ENCODE peak calls at places on chromosomes 3 and 15, in seven cellular contexts. One of them, this sample, is unnamed.

GRCh38 chr3:13148126-13148525 is 74.9 kb upstream of the IQSEC1 start:
- DNase-seq in DMS 273 treated with DMSO at 0.1 percent for 48 hours: no peak
- DNase-seq in B cell: no peak
- DNase-seq in stimulated activated CD8-positive, alpha-beta memory T cell treated with anti-CD3 and anti-CD28 coated beads, Interleukin-12 subunit alpha, Interleukin-12 subunit beta, amount 100 ng/mL, for 4 hours: no peak
- DNase-seq in hepatic stellate cell: no peak
- DNase-seq in activated CD8-positive, alpha-beta memory T cell treated with anti-CD3 and anti-CD28 coated beads for 48 hours: no peak
- DNase-seq in naive thymus-derived CD8-positive, alpha-beta T cell: no peak
- DNase-seq in this sample: no peak

GRCh38 chr3:194489736-194490612 is 3.2 kb upstream of the ATP13A3 start:
- DNase-seq in naive thymus-derived CD8-positive, alpha-beta T cell: no peak
- DNase-seq in activated CD8-positive, alpha-beta memory T cell treated with anti-CD3 and anti-CD28 coated beads for 48 hours: no peak
- DNase-seq in B cell: peak
- DNase-seq in hepatic stellate cell: no peak
- DNase-seq in DMS 273 treated with DMSO at 0.1 percent for 48 hours: no peak
- DNase-seq in stimulated activated CD8-positive, alpha-beta memory T cell treated with anti-CD3 and anti-CD28 coated beads, Interleukin-12 subunit alpha, Interleukin-12 subunit beta, amount 100 ng/mL, for 4 hours: no peak
- DNase-seq in this sample: peak

GRCh38 chr3:172776049-172776717 is 25.7 kb downstream of the ECT2 start:
- DNase-seq in stimulated activated CD8-positive, alpha-beta memory T cell treated with anti-CD3 and anti-CD28 coated beads, Interleukin-12 subunit alpha, Interleukin-12 subunit beta, amount 100 ng/mL, for 4 hours: no peak
- DNase-seq in activated CD8-positive, alpha-beta memory T cell treated with anti-CD3 and anti-CD28 coated beads for 48 hours: no peak
- DNase-seq in hepatic stellate cell: no peak
- DNase-seq in naive thymus-derived CD8-positive, alpha-beta T cell: no peak
- DNase-seq in B cell: no peak
- DNase-seq in DMS 273 treated with DMSO at 0.1 percent for 48 hours: no peak
- DNase-seq in this sample: no peak

GRCh38 chr15:95325763-95326688 is 1004.5 kb upstream of the NR2F2 start:
- DNase-seq in B cell: no peak
- DNase-seq in hepatic stellate cell: peak
- DNase-seq in activated CD8-positive, alpha-beta memory T cell treated with anti-CD3 and anti-CD28 coated beads for 48 hours: no peak
- DNase-seq in stimulated activated CD8-positive, alpha-beta memory T cell treated with anti-CD3 and anti-CD28 coated beads, Interleukin-12 subunit alpha, Interleukin-12 subunit beta, amount 100 ng/mL, for 4 hours: no peak
- DNase-seq in DMS 273 treated with DMSO at 0.1 percent for 48 hours: no peak
- DNase-seq in naive thymus-derived CD8-positive, alpha-beta T cell: no peak
- DNase-seq in this sample: no peak

GRCh38 chr3:159263750-159264561 is 462.1 kb downstream of the MFSD1 start:
- DNase-seq in activated CD8-positive, alpha-beta memory T cell treated with anti-CD3 and anti-CD28 coated beads for 48 hours: no peak
- DNase-seq in B cell: no peak
- DNase-seq in DMS 273 treated with DMSO at 0.1 percent for 48 hours: no peak
- DNase-seq in naive thymus-derived CD8-positive, alpha-beta T cell: no peak
- DNase-seq in stimulated activated CD8-positive, alpha-beta memory T cell treated with anti-CD3 and anti-CD28 coated beads, Interleukin-12 subunit alpha, Interleukin-12 subunit beta, amount 100 ng/mL, for 4 hours: no peak
- DNase-seq in hepatic stellate cell: peak
- DNase-seq in this sample: peak

GRCh38 chr15:78565951-78566774 is 843 bp downstream of the CHRNA5 start:
- DNase-seq in naive thymus-derived CD8-positive, alpha-beta T cell: no peak
- DNase-seq in B cell: no peak
- DNase-seq in activated CD8-positive, alpha-beta memory T cell treated with anti-CD3 and anti-CD28 coated beads for 48 hours: no peak
- DNase-seq in hepatic stellate cell: peak
- DNase-seq in stimulated activated CD8-positive, alpha-beta memory T cell treated with anti-CD3 and anti-CD28 coated beads, Interleukin-12 subunit alpha, Interleukin-12 subunit beta, amount 100 ng/mL, for 4 hours: no peak
- DNase-seq in DMS 273 treated with DMSO at 0.1 percent for 48 hours: no peak
- DNase-seq in this sample: peak

GRCh38 chr15:98878862-98879261 is 128.7 kb downstream of the PGPEP1L start:
- DNase-seq in DMS 273 treated with DMSO at 0.1 percent for 48 hours: no peak
- DNase-seq in naive thymus-derived CD8-positive, alpha-beta T cell: no peak
- DNase-seq in stimulated activated CD8-positive, alpha-beta memory T cell treated with anti-CD3 and anti-CD28 coated beads, Interleukin-12 subunit alpha, Interleukin-12 subunit beta, amount 100 ng/mL, for 4 hours: no peak
- DNase-seq in hepatic stellate cell: no peak
- DNase-seq in B cell: no peak
- DNase-seq in activated CD8-positive, alpha-beta memory T cell treated with anti-CD3 and anti-CD28 coated beads for 48 hours: no peak
- DNase-seq in this sample: no peak

GRCh38 chr3:52280046-52280445 is 1.6 kb upstream of the WDR82 start:
- DNase-seq in hepatic stellate cell: no peak
- DNase-seq in stimulated activated CD8-positive, alpha-beta memory T cell treated with anti-CD3 and anti-CD28 coated beads, Interleukin-12 subunit alpha, Interleukin-12 subunit beta, amount 100 ng/mL, for 4 hours: no peak
- DNase-seq in activated CD8-positive, alpha-beta memory T cell treated with anti-CD3 and anti-CD28 coated beads for 48 hours: no peak
- DNase-seq in B cell: no peak
- DNase-seq in naive thymus-derived CD8-positive, alpha-beta T cell: no peak
- DNase-seq in DMS 273 treated with DMSO at 0.1 percent for 48 hours: no peak
- DNase-seq in this sample: peak

GRCh38 chr3:101134331-101134730 is 141.1 kb upstream of the ABI3BP start:
- DNase-seq in DMS 273 treated with DMSO at 0.1 percent for 48 hours: no peak
- DNase-seq in stimulated activated CD8-positive, alpha-beta memory T cell treated with anti-CD3 and anti-CD28 coated beads, Interleukin-12 subunit alpha, Interleukin-12 subunit beta, amount 100 ng/mL, for 4 hours: no peak
- DNase-seq in hepatic stellate cell: no peak
- DNase-seq in B cell: no peak
- DNase-seq in activated CD8-positive, alpha-beta memory T cell treated with anti-CD3 and anti-CD28 coated beads for 48 hours: no peak
- DNase-seq in naive thymus-derived CD8-positive, alpha-beta T cell: no peak
- DNase-seq in this sample: no peak

GRCh38 chr3:175002732-175003143 is 143.6 kb downstream of the NAALADL2 start:
- DNase-seq in activated CD8-positive, alpha-beta memory T cell treated with anti-CD3 and anti-CD28 coated beads for 48 hours: no peak
- DNase-seq in hepatic stellate cell: peak
- DNase-seq in DMS 273 treated with DMSO at 0.1 percent for 48 hours: no peak
- DNase-seq in naive thymus-derived CD8-positive, alpha-beta T cell: no peak
- DNase-seq in B cell: no peak
- DNase-seq in stimulated activated CD8-positive, alpha-beta memory T cell treated with anti-CD3 and anti-CD28 coated beads, Interleukin-12 subunit alpha, Interleukin-12 subunit beta, amount 100 ng/mL, for 4 hours: no peak
- DNase-seq in this sample: peak

GRCh38 chr3:159077860-159078259 is 276.0 kb downstream of the MFSD1 start:
- DNase-seq in DMS 273 treated with DMSO at 0.1 percent for 48 hours: no peak
- DNase-seq in activated CD8-positive, alpha-beta memory T cell treated with anti-CD3 and anti-CD28 coated beads for 48 hours: no peak
- DNase-seq in stimulated activated CD8-positive, alpha-beta memory T cell treated with anti-CD3 and anti-CD28 coated beads, Interleukin-12 subunit alpha, Interleukin-12 subunit beta, amount 100 ng/mL, for 4 hours: no peak
- DNase-seq in hepatic stellate cell: no peak
- DNase-seq in naive thymus-derived CD8-positive, alpha-beta T cell: no peak
- DNase-seq in B cell: no peak
- DNase-seq in this sample: peak

GRCh38 chr3:59185586-59186381 is 136.0 kb upstream of the CFAP20DC start:
- DNase-seq in B cell: no peak
- DNase-seq in activated CD8-positive, alpha-beta memory T cell treated with anti-CD3 and anti-CD28 coated beads for 48 hours: no peak
- DNase-seq in stimulated activated CD8-positive, alpha-beta memory T cell treated with anti-CD3 and anti-CD28 coated beads, Interleukin-12 subunit alpha, Interleukin-12 subunit beta, amount 100 ng/mL, for 4 hours: no peak
- DNase-seq in naive thymus-derived CD8-positive, alpha-beta T cell: no peak
- DNase-seq in hepatic stellate cell: no peak
- DNase-seq in DMS 273 treated with DMSO at 0.1 percent for 48 hours: no peak
- DNase-seq in this sample: peak

GRCh38 chr3:62095756-62096155 is 277.6 kb downstream of the FEZF2 start:
- DNase-seq in activated CD8-positive, alpha-beta memory T cell treated with anti-CD3 and anti-CD28 coated beads for 48 hours: no peak
- DNase-seq in B cell: no peak
- DNase-seq in DMS 273 treated with DMSO at 0.1 percent for 48 hours: no peak
- DNase-seq in naive thymus-derived CD8-positive, alpha-beta T cell: no peak
- DNase-seq in stimulated activated CD8-positive, alpha-beta memory T cell treated with anti-CD3 and anti-CD28 coated beads, Interleukin-12 subunit alpha, Interleukin-12 subunit beta, amount 100 ng/mL, for 4 hours: no peak
- DNase-seq in hepatic stellate cell: no peak
- DNase-seq in this sample: peak

This sample was measured in RPMI7951.